ENCODE peak calls at places on chromosomes 1 and 21, in seven cellular contexts. F is breast epithelium, Y is stomach, I is IMR-90, R is tibial nerve, N is ovary, M is heart left ventricle. X is an unnamed sample. For H3K27me3, the result is how much of the 10 kb centered on the place peaks cover.

GRCh38 chr1:63592536-63593302 is 492 bp upstream of the PGM1 start:
- DNase-seq in F (no peak), Y (no peak), I (no peak), R (no peak), N (no peak), M (no peak), X (no peak)

GRCh38 chr1:199335496-199335895 is 692.0 kb upstream of the NR5A2 start:
- DNase-seq in F (no peak), Y (no peak), I (peak), R (no peak), N (no peak), M (no peak), X (no peak)

GRCh38 chr1:50978144-50978851 is 8.3 kb downstream of the CDKN2C start:
- DNase-seq in F (no peak), Y (peak), I (peak), R (no peak), N (peak), M (peak), X (peak)

GRCh38 chr1:201719812-201720521 is 109.0 kb upstream of the IPO9 start:
- DNase-seq in F (no peak), Y (no peak), I (peak), R (peak), N (peak), M (peak), X (peak)

GRCh38 chr1:163758977-163759670 is 437.4 kb downstream of the NUF2 start:
- DNase-seq in F (no peak), Y (no peak), I (no peak), R (no peak), N (no peak), M (no peak), X (no peak)

GRCh38 chr1:27391511-27392095 is 819 bp upstream of the GPR3 start:
- DNase-seq in F (no peak), Y (peak), I (peak), R (no peak), N (peak), M (peak), X (no peak)

GRCh38 chr1:154865442-154866256 is 4.4 kb downstream of the KCNN3 start:
- DNase-seq in F (no peak), Y (no peak), I (no peak), R (no peak), N (no peak), M (no peak), X (peak)

GRCh38 chr21:38679531-38679930 is 126.2 kb upstream of the ETS2 start:
- DNase-seq in F (no peak), Y (no peak), I (peak), R (no peak), N (no peak), M (no peak), X (no peak)

GRCh38 chr1:24859063-24860010 is 70.7 kb downstream of the RUNX3 start:
- DNase-seq in F (no peak), Y (no peak), I (no peak), R (no peak), N (no peak), M (no peak), X (no peak)

GRCh38 chr1:232123775-232124659 is 497.4 kb downstream of the DISC1 start:
- DNase-seq in F (no peak), Y (no peak), I (no peak), R (no peak), N (no peak), M (no peak), X (no peak)

GRCh38 chr21:38852278-38852677 is 46.5 kb downstream of the ETS2 start:
- DNase-seq in F (no peak), Y (no peak), I (no peak), R (no peak), N (no peak), M (no peak), X (peak)

GRCh38 chr1:150974580-150975478 is at the start of gene CERS2:
- DNase-seq in F (peak), Y (peak), I (peak), R (peak), N (peak), M (peak), X (peak)

GRCh38 chr1:150979723-150980056 is 2.4 kb upstream of the ANXA9 start:
- DNase-seq in F (no peak), Y (no peak), I (no peak), R (no peak), N (no peak), M (no peak), X (no peak)

GRCh38 chr1:150976401-150976821 is 1.8 kb upstream of the CERS2 start:
- DNase-seq in F (no peak), Y (no peak), I (no peak), R (no peak), N (no peak), M (no peak), X (no peak)

GRCh38 chr1:150979007-150979722 is 2.9 kb upstream of the ANXA9 start:
- DNase-seq in F (peak), Y (peak), I (peak), R (peak), N (peak), M (peak), X (peak)

DNA sequence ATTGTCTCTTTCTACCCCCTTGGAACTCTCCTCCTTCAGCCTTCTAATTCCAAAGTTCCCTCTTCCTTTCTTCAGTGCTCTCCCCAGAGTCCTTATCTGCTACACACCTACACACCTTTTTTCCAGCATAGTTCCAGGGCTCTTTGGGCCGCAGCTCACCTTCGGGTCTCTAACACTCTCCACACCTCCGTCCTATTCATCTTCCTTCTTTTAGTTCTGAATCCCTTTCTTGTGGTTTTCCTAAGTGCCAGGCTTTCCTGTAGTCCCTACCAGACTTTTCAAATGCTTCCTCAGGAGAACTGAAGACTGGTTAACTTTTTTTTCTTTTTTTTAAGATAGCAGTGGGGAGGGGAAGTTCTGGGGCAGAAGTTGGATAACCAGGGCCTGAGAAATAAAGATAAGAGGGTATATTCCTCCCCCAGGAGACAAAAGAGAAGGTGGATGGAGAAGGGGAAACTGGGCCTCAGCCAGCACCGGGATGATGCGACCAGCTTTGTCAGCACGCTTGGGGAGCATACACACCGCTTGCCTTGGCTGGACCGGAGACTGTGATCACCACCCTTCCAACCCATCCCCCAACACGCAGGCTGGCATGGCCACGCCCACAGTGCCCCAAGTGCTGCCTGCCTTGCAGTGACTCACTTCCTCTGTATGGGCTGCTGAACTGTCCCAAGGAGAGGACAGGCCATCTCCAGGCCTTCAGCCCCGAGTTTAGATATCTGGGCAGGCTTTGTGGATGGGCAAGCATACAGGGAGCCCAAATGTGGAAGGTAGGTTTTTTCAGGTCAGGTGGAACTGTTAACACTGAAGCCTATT is 2.5 kb upstream of the CERS2 start:
- DNase-seq in F (peak), Y (peak), I (no peak), R (peak), N (peak), M (peak), X (peak)
- TF ChIP-seq POLR2A in F (no peak), Y (no peak), I (no peak), R (peak), N (no peak), M (peak), X (peak)

DNA sequence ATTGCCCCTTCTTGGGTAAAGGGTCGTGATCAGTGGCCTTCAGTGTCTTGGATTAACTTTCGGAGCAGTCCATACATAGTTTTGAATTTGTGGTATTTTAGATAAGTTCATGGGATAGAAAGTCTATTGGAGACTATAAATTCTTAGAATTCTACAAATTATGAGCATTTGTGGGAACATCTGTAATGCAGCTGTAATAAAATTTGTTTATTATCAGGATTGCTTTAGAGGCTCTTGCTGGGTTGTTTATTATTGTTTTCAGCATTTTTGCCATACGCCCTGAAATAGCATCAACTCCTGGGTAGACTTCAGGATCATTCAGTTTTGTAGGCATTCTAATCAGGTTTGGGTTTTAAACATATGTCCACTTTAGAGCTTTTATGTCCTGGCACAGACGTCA is 16.1 kb downstream of the LAMC1 start:
- DNase-seq in F (no peak), Y (no peak), I (no peak), R (no peak), N (no peak), M (no peak), X (no peak)
- H3K4me3 ChIP-seq in F (no peak), Y (no peak), I (no peak), R (no peak), N (no peak), M (no peak), X (no peak)

GRCh38 chr21:25636727-25637126 is 2.3 kb upstream of the JAM2 start:
- DNase-seq in F (no peak), Y (no peak), I (peak), R (no peak), N (no peak), M (no peak), X (no peak)

GRCh38 chr21:25637846-25638245 is 1.2 kb upstream of the JAM2 start:
- DNase-seq in F (no peak), Y (no peak), I (no peak), R (no peak), N (no peak), M (no peak), X (no peak)

GRCh38 chr21:25639922-25640670 is 1.0 kb downstream of the JAM2 start:
- DNase-seq in F (no peak), Y (no peak), I (no peak), R (peak), N (peak), M (peak), X (no peak)

GRCh38 chr21:25639167-25639921 is at the start of gene JAM2:
- DNase-seq in F (no peak), Y (no peak), I (peak), R (peak), N (peak), M (peak), X (no peak)

DNA sequence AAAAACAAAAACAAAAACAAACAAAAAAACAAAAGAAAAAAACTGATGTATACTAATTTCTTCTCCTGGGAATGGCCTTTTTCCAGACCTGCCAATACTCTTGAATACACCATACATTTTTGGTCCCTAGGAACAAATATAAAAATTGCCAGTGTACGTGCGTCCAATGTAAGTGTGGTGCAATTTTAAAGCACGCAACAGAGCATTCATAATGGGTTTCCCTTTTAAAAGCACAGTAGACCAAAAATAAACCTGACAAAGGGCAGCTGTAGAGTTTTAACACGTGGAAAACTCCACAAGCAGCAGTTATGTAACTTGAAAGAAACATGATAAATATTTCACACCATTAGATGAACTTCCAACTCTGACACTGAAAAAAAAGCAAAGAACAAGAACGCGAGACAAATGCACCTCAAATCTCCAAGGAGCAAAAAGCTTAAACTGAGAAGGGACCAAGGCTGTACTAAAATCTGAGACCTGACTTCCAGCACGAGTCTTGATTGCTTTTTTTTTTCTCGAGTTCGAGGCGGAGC is 358 bp upstream of the JAM2 start:
- DNase-seq in F (no peak), Y (no peak), I (peak), R (no peak), N (no peak), M (no peak), X (no peak)
- H3K27me3 ChIP-seq in F (under half), Y (under half), I (under half), R (under half), N (under half), M (under half), X (under half)

GRCh38 chr1:203326830-203327683 is 21.7 kb downstream of the BTG2 start:
- DNase-seq in F (peak), Y (peak), I (peak), R (peak), N (peak), M (peak), X (peak)
- TF ChIP-seq POLR2A in F (peak), Y (peak), I (no peak), R (peak), N (peak), M (peak), X (peak)

GRCh38 chr1:200625381-200625824 is 4.9 kb upstream of the KIF14 start:
- DNase-seq in F (no peak), Y (no peak), I (peak), R (no peak), N (no peak), M (no peak), X (no peak)
- H3K4me3 ChIP-seq in F (no peak), Y (no peak), I (no peak), R (no peak), N (no peak), M (no peak), X (no peak)

DNA sequence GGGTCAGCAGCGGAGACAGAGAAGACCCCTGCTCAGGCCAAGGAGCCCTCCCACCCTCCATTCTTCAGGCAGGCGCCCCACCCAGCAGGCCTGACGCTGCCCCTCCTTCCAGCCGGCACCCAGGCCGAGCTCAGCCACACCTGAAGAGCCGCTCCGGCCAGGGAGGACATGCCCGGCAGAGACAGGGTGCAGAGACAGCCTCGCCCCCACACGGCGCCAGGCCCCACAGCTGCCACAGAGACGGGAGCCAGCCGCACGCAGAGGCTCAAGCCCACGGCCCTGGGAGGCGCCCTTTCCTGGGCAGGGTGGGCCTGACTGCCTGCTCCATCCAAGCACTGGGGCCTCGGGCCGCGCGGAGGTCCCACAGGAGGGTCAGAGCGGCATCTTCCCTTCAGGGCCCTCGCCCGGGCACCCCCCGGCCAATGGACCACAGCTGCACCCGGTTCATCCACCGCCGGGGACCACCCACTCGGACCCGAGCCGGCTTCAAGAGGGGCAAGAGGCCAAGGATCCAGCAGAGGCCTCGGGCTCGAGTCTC is 5.2 kb downstream of the TTLL10 start:
- DNase-seq in F (no peak), Y (no peak), I (no peak), R (no peak), N (no peak), M (no peak), X (no peak)
- H3K27me3 ChIP-seq in F (under half), Y (under half), I (under half), R (half or more), N (under half), M (under half), X (under half)

X was measured in gastrocnemius medialis.